ENCODE peak calls at places on chromosomes 5 and 9, in seven cellular contexts. T is prostate gland, Q is left lung, U is cardiac fibroblast, B is mucosa of descending colon, M is nephron progenitor cell, V is upper lobe of right lung. Y is an unnamed sample.
A peak's percentile ranks its signal among the peaks of the same experiment; 100 is the strongest.

GRCh38 chr5:59544573-59544972 is 349.0 kb downstream of the PDE4D start:
- DNase-seq in B (no peak), U (no peak), M (no peak), Q (no peak), V (no peak), T (no peak), Y (no peak)

GRCh38 chr5:176921669-176922196 is 22.6 kb upstream of the HK3 start:
- DNase-seq in Q (no peak), U (no peak), M (no peak), T (no peak), B (no peak), V (no peak), Y (no peak)

GRCh38 chr5:137560414-137560813 is 61.3 kb upstream of the SPOCK1 start:
- DNase-seq in M (no peak), V (no peak), B (no peak), T (no peak), U (peak; percentile 64), Q (no peak), Y (no peak)

GRCh38 chr5:171712616-171713015 is 73.0 kb upstream of the SMIM23 start:
- DNase-seq in T (no peak), M (no peak), Q (no peak), B (no peak), V (no peak), U (no peak), Y (no peak)

GRCh38 chr9:68698943-68699509 is 6.0 kb upstream of the PIP5K1B start:
- DNase-seq in V (no peak), U (no peak), B (no peak), Q (no peak), M (no peak), T (no peak), Y (no peak)

GRCh38 chr9:92963831-92964606 is 16.7 kb downstream of the FGD3 start:
- DNase-seq in T (no peak), V (peak; percentile 70), U (no peak), Q (peak; percentile 70), B (peak; percentile 49), M (no peak), Y (no peak)

GRCh38 chr9:34927061-34927460 is 31.0 kb upstream of the PHF24 start:
- DNase-seq in V (no peak), U (no peak), Q (no peak), B (no peak), M (no peak), T (no peak), Y (no peak)

GRCh38 chr5:159208508-159209437 is 580 bp downstream of the RNF145 start:
- DNase-seq in B (peak; percentile 66), V (peak; percentile 77), T (peak; percentile 23), M (peak; percentile 58), U (peak; percentile 33), Q (peak; percentile 48), Y (no peak)

GRCh38 chr9:95834281-95834907 is 41.1 kb upstream of the ERCC6L2 start:
- DNase-seq in Q (no peak), T (no peak), U (peak; percentile 48), B (no peak), V (no peak), M (no peak), Y (no peak)

DNA sequence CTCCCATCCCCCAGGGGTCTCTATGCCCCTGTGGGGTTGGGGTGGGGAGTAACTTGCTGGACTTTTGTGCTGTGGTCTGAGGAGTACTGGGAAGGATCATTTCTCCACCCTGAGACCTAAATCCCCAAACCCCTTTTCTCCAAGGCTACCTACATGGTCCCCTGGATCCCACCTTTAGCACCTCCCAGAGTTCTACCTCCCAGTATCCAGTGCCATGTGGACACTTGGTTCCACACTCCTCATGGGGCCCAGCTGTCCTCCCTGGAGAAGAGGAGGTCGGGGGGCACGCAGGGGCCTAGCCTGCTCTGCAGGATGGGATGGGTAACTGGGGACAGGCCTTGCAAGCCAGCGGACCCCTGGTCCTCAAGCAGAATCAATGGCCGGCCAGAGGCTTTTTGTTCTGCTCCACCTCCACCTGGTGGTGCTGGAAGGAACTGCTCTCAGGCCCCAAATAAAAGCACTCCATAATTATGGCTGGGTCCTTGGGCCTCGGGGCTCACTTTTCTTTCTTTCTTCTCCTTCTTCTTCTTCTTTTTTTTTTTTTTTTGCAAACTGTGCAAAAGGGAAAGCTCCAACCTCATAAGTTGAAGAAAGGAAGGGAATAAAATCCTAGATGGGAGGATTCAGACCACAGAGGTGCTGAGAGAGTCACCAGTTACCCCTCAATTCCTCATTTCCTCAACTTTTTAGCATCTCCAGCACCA is 68.4 kb downstream of the PSD2 start:
- DNase-seq in V (peak; percentile 72), U (peak; percentile 59), B (peak; percentile 66), M (peak; percentile 80), T (peak; percentile 62), Q (no peak), Y (peak; percentile 78)
- TF ChIP-seq CTCF in V (peak; percentile 89), U (peak; percentile 88), B (peak; percentile 88), M (peak; percentile 93), T (peak; percentile 87), Q (peak; percentile 93), Y (peak; percentile 78)

GRCh38 chr5:151683936-151684586 is 2.7 kb downstream of the SPARC start:
- DNase-seq in B (no peak), Q (no peak), U (peak; percentile 45), T (no peak), M (no peak), V (no peak), Y (no peak)

GRCh38 chr5:151683444-151683843 is 3.3 kb downstream of the SPARC start:
- DNase-seq in M (no peak), T (no peak), Q (no peak), U (peak; percentile 17), V (no peak), B (no peak), Y (no peak)

GRCh38 chr5:151685749-151686672 is 704 bp downstream of the SPARC start:
- DNase-seq in V (no peak), Q (no peak), M (peak; percentile 33), T (no peak), B (no peak), U (peak; percentile 40), Y (no peak)

GRCh38 chr5:151682751-151683331 is 3.9 kb downstream of the SPARC start:
- DNase-seq in M (no peak), Q (no peak), U (peak; percentile 59), B (no peak), V (no peak), T (no peak), Y (no peak)

DNA sequence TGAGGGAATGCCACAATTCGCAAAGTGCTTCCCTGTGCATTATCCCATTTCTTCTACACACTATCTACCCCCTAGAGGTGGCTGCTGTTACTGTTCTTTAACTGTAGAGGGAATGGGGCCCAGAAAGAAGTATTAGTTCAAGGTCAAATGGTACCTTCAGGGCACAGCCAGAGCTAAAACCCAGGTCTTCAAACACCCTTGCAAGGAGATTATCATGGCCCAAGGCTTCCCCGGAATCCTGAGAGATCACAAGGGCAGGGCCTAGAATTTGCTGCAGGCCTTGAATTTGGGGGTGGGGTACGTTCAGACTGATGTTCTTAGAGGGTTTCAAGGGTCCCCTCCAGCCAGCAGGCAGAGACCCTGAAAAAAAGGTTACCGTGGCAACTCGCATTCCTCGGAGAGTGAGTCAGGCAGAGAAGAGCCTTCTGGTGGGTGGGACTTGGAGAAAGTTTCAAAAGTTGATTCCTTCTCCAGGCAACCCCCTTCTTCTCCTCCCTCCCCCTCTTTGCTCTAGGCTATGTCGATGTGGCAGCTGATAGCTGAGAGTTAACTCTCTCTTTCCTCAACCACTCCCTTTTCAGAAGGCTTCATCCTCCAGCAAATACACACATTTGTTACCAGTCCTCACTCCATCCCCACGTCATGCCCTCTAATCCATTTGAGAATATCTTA is 1.9 kb downstream of the SPARC start:
- DNase-seq in B (no peak), T (no peak), V (no peak), U (peak; percentile 96), Q (no peak), M (peak; percentile 56), Y (no peak)
- TF ChIP-seq CTCF in B (no peak), T (no peak), V (peak; percentile 31), U (peak; percentile 30), Q (no peak), M (peak; percentile 25), Y (no peak)

DNA sequence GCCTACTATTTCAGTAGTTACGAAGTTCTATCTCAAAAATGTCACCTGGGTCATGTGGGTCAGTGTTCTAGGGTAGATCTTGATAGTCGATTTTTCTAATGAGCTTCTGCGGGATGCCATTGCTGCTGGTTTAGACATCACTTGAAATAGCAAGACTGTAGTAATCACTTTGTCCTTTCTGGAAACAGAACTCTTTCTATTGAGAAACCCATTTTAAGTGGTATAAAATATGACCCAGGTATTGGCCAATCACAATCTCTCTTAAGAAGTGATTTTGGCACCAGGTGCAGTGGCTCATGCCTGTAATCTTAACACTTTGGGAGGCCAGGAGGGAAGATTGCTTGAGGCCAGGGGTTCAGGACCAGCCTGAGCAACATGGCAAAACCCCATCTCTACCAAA is 17.6 kb downstream of the ARRDC3 start:
- DNase-seq in Q (no peak), V (no peak), T (no peak), M (no peak), U (peak; percentile 21), B (no peak), Y (no peak)
- TF ChIP-seq CTCF in Q (no peak), V (no peak), T (no peak), M (no peak), U (no peak), B (no peak), Y (no peak)

GRCh38 chr5:141234109-141234508 is 11.0 kb downstream of the PCDHB14 start:
- DNase-seq in B (no peak), Q (no peak), M (no peak), U (peak; percentile 21), T (no peak), V (no peak), Y (no peak)
- TF ChIP-seq CTCF in B (no peak), Q (no peak), M (no peak), U (peak; percentile 13), T (no peak), V (peak; percentile 19), Y (peak; percentile 38)